ENCODE peak calls at places on chromosomes 4 and X, in four cellular contexts. H is neural progenitor cell, J is GM06990, Z is pancreas. G is an unnamed sample. For H3K36me3, the result is how much of the 10 kb centered on the place peaks cover.

GRCh38 chrX:15744181-15744867 is 6.3 kb downstream of the CA5B start:
- DNase-seq in J (no peak), Z (peak), H (no peak), G (no peak)

GRCh38 chrX:53433651-53434639 is at the start of gene HSD17B10:
- DNase-seq in Z (peak), J (peak), H (peak), G (no peak)

GRCh38 chr4:181877329-181877848 is 365.8 kb upstream of the TENM3 start:
- DNase-seq in Z (no peak), J (no peak), H (no peak), G (no peak)

GRCh38 chrX:48613502-48614160 is 16.3 kb downstream of the WDR13 start:
- DNase-seq in Z (no peak), H (no peak), J (no peak), G (no peak)

GRCh38 chr4:54589586-54589985 is 68.2 kb upstream of the KIT start:
- DNase-seq in Z (no peak), H (no peak), J (no peak), G (no peak)

GRCh38 chr4:134636332-134637055 is 434.9 kb upstream of the PABPC4L start:
- DNase-seq in J (no peak), H (no peak), Z (no peak), G (no peak)

GRCh38 chr4:81504685-81505598 is 33.2 kb upstream of the RASGEF1B start:
- DNase-seq in H (no peak), J (peak), Z (no peak), G (no peak)

GRCh38 chrX:107678957-107679740 is 50.8 kb downstream of the PRPS1 start:
- DNase-seq in H (no peak), J (peak), Z (no peak), G (no peak)

GRCh38 chrX:117910216-117910615 is 206.4 kb downstream of the KLHL13 start:
- DNase-seq in Z (no peak), J (no peak), H (no peak), G (no peak)

GRCh38 chrX:19709812-19710518 is 177.4 kb downstream of the SH3KBP1 start:
- DNase-seq in J (no peak), Z (no peak), H (no peak), G (peak)

GRCh38 chr4:68267433-68267944 is 22.0 kb upstream of the TMPRSS11B start:
- DNase-seq in Z (no peak), H (no peak), J (no peak), G (no peak)

GRCh38 chrX:53239474-53239873 is 14.5 kb upstream of the KDM5C start:
- DNase-seq in H (no peak), Z (no peak), J (no peak), G (no peak)

GRCh38 chrX:118666521-118666920 is 60.9 kb upstream of the IL13RA1 start:
- DNase-seq in J (no peak), Z (no peak), H (no peak), G (no peak)

GRCh38 chrX:19513383-19513782 is 1.9 kb downstream of the MAP3K15 start:
- DNase-seq in H (peak), J (no peak), Z (no peak), G (no peak)

GRCh38 chr4:173192375-173193162 is 24.0 kb downstream of the GALNT7 start:
- DNase-seq in Z (no peak), J (no peak), H (no peak), G (no peak)

GRCh38 chr4:45803994-45804393 is 319.9 kb downstream of the GABRG1 start:
- DNase-seq in Z (no peak), J (no peak), H (no peak), G (no peak)

GRCh38 chr4:144695721-144696120 is 49.8 kb downstream of the HHIP start:
- DNase-seq in H (no peak), Z (no peak), J (no peak), G (no peak)

GRCh38 chr4:104465201-104465600 is 29.5 kb downstream of the CXXC4 start:
- DNase-seq in H (no peak), J (no peak), Z (no peak), G (no peak)

GRCh38 chr4:38162240-38162784 is 202.1 kb downstream of the PTTG2 start:
- DNase-seq in J (no peak), Z (peak), H (peak), G (no peak)

GRCh38 chrX:47723689-47724088 is 64.7 kb upstream of the UXT start:
- DNase-seq in Z (no peak), H (peak), J (no peak), G (no peak)

GRCh38 chr4:119050501-119051090 is 85.0 kb upstream of the MYOZ2 start:
- DNase-seq in H (no peak), J (no peak), Z (no peak), G (no peak)

GRCh38 chrX:73851014-73852009 is 288.3 kb downstream of the CHIC1 start:
- DNase-seq in H (no peak), J (peak), Z (peak), G (no peak)

GRCh38 chr4:17613761-17614415 is 553 bp upstream of the MED28 start:
- DNase-seq in J (peak), H (peak), Z (no peak), G (peak)

GRCh38 chr4:153341575-153342090 is 2.9 kb upstream of the MND1 start:
- DNase-seq in H (no peak), Z (no peak), J (peak), G (no peak)

GRCh38 chrX:72105436-72105835 is 26.3 kb downstream of the RTL5 start:
- DNase-seq in Z (no peak), J (peak), H (no peak), G (no peak)

GRCh38 chr4:78923459-78924312 is 15.6 kb downstream of the PAQR3 start:
- DNase-seq in J (no peak), Z (no peak), H (no peak), G (no peak)

GRCh38 chr4:56084849-56085248 is 136.1 kb downstream of the CEP135 start:
- DNase-seq in Z (no peak), H (no peak), J (no peak), G (no peak)

GRCh38 chrX:12657881-12658280 is 133.3 kb upstream of the PRPS2 start:
- DNase-seq in Z (no peak), H (no peak), J (peak), G (no peak)

GRCh38 chrX:68432648-68433047 is 647 bp downstream of the OPHN1 start:
- DNase-seq in H (no peak), J (no peak), Z (no peak), G (no peak)

GRCh38 chrX:129600981-129601424 is 53.8 kb downstream of the APLN start:
- DNase-seq in Z (no peak), H (peak), J (no peak), G (no peak)

GRCh38 chr4:16001484-16001858 is 38.5 kb upstream of the FGFBP2 start:
- DNase-seq in J (peak), H (peak), Z (peak), G (no peak)

GRCh38 chrX:68710870-68711576 is 63.6 kb downstream of the STARD8 start:
- DNase-seq in Z (peak), H (peak), J (no peak), G (no peak)

GRCh38 chrX:41475611-41476241 is 28.6 kb downstream of the NYX start:
- DNase-seq in J (no peak), H (peak), Z (no peak), G (no peak)

GRCh38 chrX:136318166-136318565 is 17.4 kb downstream of the ADGRG4 start:
- DNase-seq in J (no peak), H (no peak), Z (no peak), G (no peak)

GRCh38 chr4:124155239-124155638 is 557.3 kb downstream of the ANKRD50 start:
- DNase-seq in J (no peak), H (no peak), Z (no peak), G (no peak)

GRCh38 chrX:66553973-66554372 is 84.9 kb downstream of the EDA2R start:
- DNase-seq in Z (no peak), H (no peak), J (no peak), G (no peak)

GRCh38 chrX:2735270-2735669 is 16.6 kb upstream of the XG start:
- DNase-seq in J (no peak), Z (no peak), H (no peak), G (no peak)
- H3K36me3 ChIP-seq in J (under half), Z (under half), H (under half), G (under half)

DNA sequence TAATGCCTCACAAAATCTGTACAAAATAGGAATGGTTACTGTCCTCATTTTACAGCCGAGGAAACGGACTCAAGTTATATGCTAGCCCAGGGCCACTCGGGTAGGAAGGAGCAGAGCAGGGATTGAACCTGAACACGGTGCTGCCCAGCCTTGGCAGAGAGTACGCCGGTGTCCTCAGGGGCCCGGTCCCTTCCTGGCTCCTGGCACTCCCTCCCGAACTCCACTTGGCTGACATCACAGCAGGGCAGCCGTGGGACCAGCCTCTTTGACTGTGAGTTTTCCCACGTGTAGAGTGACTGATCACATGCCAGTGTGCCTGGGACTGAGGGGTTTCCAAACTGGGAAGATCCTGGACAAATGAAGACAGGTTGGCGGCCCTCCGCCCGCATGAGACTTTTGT is 23.7 kb downstream of the MAN2B2 start:
- DNase-seq in H (no peak), Z (no peak), J (no peak), G (no peak)
- H3K36me3 ChIP-seq in H (under half), Z (under half), J (under half), G (under half)

GRCh38 chr4:110619001-110619350 is 3.9 kb downstream of the PITX2 start:
- DNase-seq in Z (no peak), H (no peak), J (no peak), G (no peak)
- H3K36me3 ChIP-seq in Z (under half), H (under half), J (under half), G (under half)

GRCh38 chr4:48483777-48484493 is 792 bp downstream of the SLC10A4 start:
- DNase-seq in J (no peak), Z (peak), H (peak), G (no peak)

GRCh38 chr4:48481581-48481980 is 1.6 kb upstream of the SLC10A4 start:
- DNase-seq in Z (no peak), J (no peak), H (no peak), G (no peak)

GRCh38 chr4:48489683-48490011 is 405 bp upstream of the ZAR1 start:
- DNase-seq in J (no peak), Z (no peak), H (no peak), G (no peak)

GRCh38 chr4:48483006-48483776 is at the start of gene SLC10A4:
- DNase-seq in H (peak), Z (no peak), J (peak), G (no peak)

GRCh38 chr4:48484494-48485168 is 1.5 kb downstream of the SLC10A4 start:
- DNase-seq in H (no peak), Z (no peak), J (no peak), G (no peak)
- H3K36me3 ChIP-seq in H (under half), Z (under half), J (under half), G (under half)

GRCh38 chr4:1983053-1983845 is 25.5 kb downstream of the NELFA start:
- DNase-seq in Z (no peak), J (no peak), H (no peak), G (no peak)

GRCh38 chr4:1985287-1985686 is 23.5 kb downstream of the NELFA start:
- DNase-seq in J (no peak), H (no peak), Z (no peak), G (no peak)

GRCh38 chr4:1984406-1985191 is 24.2 kb downstream of the NELFA start:
- DNase-seq in Z (no peak), J (no peak), H (no peak), G (no peak)

GRCh38 chr4:1982124-1983052 is 26.4 kb downstream of the NELFA start:
- DNase-seq in J (no peak), Z (no peak), H (no peak), G (no peak)

GRCh38 chr4:1983846-1984405 is 24.8 kb downstream of the NELFA start:
- DNase-seq in J (no peak), Z (no peak), H (no peak), G (no peak)
- H3K36me3 ChIP-seq in J (under half), Z (half or more), H (under half), G (under half)

DNA sequence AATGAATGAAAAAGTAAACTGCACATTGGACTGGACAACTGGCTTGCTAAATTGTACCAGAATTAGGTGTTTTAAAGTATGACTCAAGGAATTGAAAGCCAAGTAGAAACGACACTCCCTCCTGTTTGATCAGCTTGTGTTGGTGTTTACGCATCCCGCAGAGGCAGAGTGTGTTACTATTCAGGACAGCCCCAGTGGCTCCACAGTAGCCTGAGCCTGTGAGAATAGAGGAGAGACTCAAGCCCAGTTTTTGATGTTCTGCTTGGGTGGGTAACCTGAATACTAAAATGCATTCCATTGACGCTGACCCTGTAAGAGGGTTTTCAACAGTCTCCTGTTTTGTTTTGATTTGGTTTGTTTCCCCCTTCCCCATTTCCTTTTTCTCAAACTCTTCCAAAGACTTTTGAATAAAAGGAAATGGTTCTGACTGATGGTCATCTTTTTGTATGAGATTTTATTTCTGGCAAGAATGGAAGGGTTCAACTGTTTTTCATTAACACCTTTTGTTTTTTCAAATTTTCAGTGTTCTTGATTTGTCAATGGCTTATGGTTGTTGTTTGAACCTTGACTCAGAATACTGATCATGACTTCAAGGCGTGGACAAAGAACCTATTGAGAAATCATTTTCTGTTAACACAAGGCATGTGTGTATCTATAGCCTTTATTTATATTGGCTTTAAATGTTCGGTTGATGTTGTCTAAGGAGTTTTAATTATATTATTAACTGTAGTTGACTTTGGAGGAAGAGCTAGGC is 10.2 kb downstream of the ADGRL3 start:
- DNase-seq in H (peak), J (no peak), Z (no peak), G (no peak)
- H3K36me3 ChIP-seq in H (under half), J (under half), Z (under half), G (under half)

GRCh38 chr4:186604124-186604627 is 48.8 kb upstream of the MTNR1A start:
- DNase-seq in H (no peak), J (no peak), Z (no peak), G (no peak)

GRCh38 chr4:186602978-186603377 is 47.6 kb upstream of the MTNR1A start:
- DNase-seq in Z (no peak), H (no peak), J (no peak), G (no peak)

GRCh38 chr4:186607490-186607889 is 52.1 kb upstream of the MTNR1A start:
- DNase-seq in Z (no peak), H (no peak), J (no peak), G (no peak)

GRCh38 chr4:186606593-186606992 is 51.2 kb upstream of the MTNR1A start:
- DNase-seq in J (no peak), Z (no peak), H (peak), G (no peak)

DNA sequence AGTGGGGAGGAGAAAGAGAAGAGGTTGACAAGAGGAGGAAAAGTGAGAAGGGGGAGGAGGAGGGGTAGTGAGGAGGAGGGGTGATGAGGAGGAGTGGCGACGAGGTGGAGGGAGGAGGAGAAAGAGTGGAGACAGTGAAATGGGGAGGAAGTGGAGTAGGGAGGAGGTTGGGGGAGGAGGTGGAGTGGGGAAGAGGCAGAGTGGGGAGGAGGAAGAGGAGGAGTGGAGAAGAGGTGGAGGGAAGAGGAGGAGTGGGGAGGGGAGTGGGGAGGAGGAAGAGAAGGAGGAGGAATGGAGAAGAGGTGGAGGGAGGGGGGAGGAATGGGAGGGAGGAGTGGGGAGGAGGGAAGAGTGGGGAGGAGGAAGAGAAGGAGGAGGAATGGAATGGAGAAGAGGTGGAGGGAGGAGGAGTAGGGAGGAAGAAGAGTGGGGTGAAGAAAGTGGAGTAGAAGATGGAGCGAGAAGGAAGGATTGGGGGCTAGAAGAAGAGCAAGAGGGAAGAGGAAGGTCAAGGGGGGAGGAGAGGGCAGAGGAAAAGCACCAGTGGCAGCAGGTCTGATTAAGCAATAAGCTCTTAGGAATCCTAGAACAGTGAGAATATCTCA is 50.0 kb upstream of the MTNR1A start:
- DNase-seq in H (no peak), J (no peak), Z (no peak), G (no peak)
- H3K36me3 ChIP-seq in H (half or more), J (under half), Z (half or more), G (under half)

GRCh38 chrX:153919281-153919680 is 6.8 kb downstream of the ARHGAP4 start:
- DNase-seq in Z (peak), H (no peak), J (no peak), G (no peak)

GRCh38 chrX:153921511-153922285 is 4.4 kb downstream of the ARHGAP4 start:
- DNase-seq in H (no peak), J (no peak), Z (peak), G (no peak)

GRCh38 chrX:153921070-153921469 is 5.0 kb downstream of the ARHGAP4 start:
- DNase-seq in J (no peak), H (no peak), Z (no peak), G (no peak)

GRCh38 chrX:153922286-153922573 is 3.8 kb downstream of the ARHGAP4 start:
- DNase-seq in Z (peak), J (no peak), H (no peak), G (no peak)

GRCh38 chrX:153920546-153920945 is 5.5 kb downstream of the ARHGAP4 start:
- DNase-seq in J (peak), Z (peak), H (no peak), G (no peak)
- H3K36me3 ChIP-seq in J (under half), Z (under half), H (under half), G (under half)

DNA sequence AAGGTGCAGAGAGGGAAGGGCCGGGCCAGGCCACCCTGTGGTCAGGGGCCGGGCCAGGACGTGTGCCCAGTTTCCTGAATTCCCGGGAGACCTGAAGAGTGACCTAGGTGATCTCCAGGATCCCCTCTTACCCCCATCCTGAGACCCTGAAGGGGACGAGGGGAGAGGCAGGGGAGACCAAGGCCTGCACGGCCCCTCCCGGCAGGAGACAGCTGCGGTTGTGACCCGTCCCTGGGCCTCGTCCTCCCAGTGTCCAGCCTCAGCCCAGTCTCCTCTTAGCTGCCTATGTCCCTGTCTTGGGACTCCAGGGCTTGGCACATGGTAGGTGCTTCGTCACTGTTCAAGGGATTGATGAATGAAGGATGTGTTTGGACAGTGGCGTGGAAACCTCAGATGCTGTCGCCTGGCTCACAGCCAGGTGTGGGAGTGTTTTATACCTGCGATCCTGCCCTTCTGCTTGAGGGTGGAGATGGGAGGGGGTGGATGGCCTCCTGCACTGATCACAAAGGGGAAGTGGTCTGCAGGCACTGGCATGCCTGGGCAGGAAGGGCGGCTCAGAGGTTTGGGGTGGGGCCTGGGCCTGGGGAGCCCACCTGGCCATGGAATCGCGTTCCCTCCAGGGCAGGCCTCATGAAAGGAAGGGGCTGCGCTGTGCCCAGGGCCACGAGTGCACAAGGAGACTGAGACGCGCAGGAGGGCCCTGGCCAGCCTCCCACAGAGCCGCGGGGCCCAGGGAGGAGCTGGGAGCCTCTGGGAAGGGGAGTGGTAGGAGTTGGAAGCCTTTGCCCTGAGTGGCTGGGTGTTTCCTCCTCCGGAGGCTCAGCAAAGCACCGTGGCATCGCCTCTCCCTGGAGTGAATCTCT is 6.9 kb downstream of the SH3TC1 start:
- DNase-seq in J (no peak), Z (no peak), H (no peak), G (no peak)
- H3K36me3 ChIP-seq in J (under half), Z (under half), H (under half), G (under half)

DNA sequence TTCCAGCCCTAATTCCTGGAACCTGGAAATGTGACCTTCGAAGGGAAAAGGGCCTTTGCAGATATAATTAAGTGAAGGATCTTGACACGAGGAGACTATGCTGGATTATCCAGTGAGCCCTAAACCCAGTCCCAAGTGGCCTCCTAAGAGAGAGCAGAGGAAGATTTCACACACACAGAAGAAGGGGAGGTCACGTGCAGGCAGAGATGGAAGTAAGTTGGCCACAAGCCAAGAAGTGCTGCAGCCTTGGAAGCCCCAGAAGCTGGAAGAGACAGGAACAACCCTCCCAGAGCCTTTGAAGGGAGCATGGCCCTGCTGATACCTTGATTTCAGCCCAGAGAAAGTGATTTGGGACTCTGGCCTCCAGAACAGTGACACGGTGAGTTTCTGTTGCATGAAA is 51.9 kb downstream of the EVC2 start:
- DNase-seq in Z (no peak), H (no peak), J (no peak), G (no peak)
- H3K36me3 ChIP-seq in Z (under half), H (under half), J (under half), G (under half)

G was measured in BJ.